ENCODE peak calls at places on chromosome 10, in eight cellular contexts. U is ovary, V is A549, Z is transverse colon, E is H1, G is K562, J is sigmoid colon, C is stomach. D is an unnamed sample.

GRCh38 chr10:114271779-114272167 is 32.7 kb downstream of the VWA2 start:
- DNase-seq in E (no peak), G (no peak), J (peak; percentile 82), V (peak; percentile 48), C (peak; percentile 25), U (no peak), Z (no peak), D (no peak)

GRCh38 chr10:129788211-129788610 is 175.9 kb downstream of the EBF3 start:
- DNase-seq in V (no peak), U (no peak), G (no peak), C (no peak), J (no peak), E (no peak), Z (no peak), D (no peak)

GRCh38 chr10:29559996-29560395 is 74.8 kb downstream of the SVIL start:
- DNase-seq in E (no peak), Z (no peak), U (no peak), G (no peak), V (no peak), C (no peak), J (no peak), D (no peak)

GRCh38 chr10:86017841-86018734 is 348.5 kb downstream of the GRID1 start:
- DNase-seq in V (no peak), Z (no peak), U (no peak), J (no peak), E (no peak), C (no peak), G (no peak), D (no peak)

GRCh38 chr10:124005991-124006392 is 87.4 kb downstream of the CHST15 start:
- DNase-seq in G (no peak), V (no peak), C (peak; percentile 9), J (peak; percentile 90), U (peak; percentile 17), E (no peak), Z (peak; percentile 10), D (no peak)

GRCh38 chr10:124492266-124492665 is 30.6 kb downstream of the LHPP start:
- DNase-seq in G (no peak), U (no peak), Z (no peak), E (no peak), V (no peak), J (no peak), C (no peak), D (no peak)

GRCh38 chr10:47404446-47404845 is 20.4 kb upstream of the ZNF488 start:
- DNase-seq in Z (no peak), J (no peak), C (no peak), G (no peak), E (no peak), V (no peak), U (no peak), D (peak; percentile 66)

GRCh38 chr10:49844775-49845561 is 82.8 kb upstream of the OGDHL start:
- DNase-seq in Z (peak; percentile 26), E (no peak), U (no peak), G (no peak), C (no peak), V (peak; percentile 50), J (no peak), D (no peak)

GRCh38 chr10:52229271-52229931 is 84.7 kb upstream of the DKK1 start:
- DNase-seq in V (no peak), Z (no peak), J (no peak), E (no peak), G (no peak), C (no peak), U (no peak), D (no peak)

GRCh38 chr10:49363309-49364031 is 32.4 kb downstream of the DRGX start:
- DNase-seq in E (no peak), J (peak; percentile 44), C (no peak), V (no peak), Z (no peak), G (no peak), U (no peak), D (peak; percentile 74)

GRCh38 chr10:13627459-13628310 is 40.9 kb downstream of the PRPF18 start:
- DNase-seq in G (no peak), U (no peak), J (no peak), E (no peak), C (no peak), V (no peak), Z (no peak), D (no peak)

GRCh38 chr10:108250954-108251620 is 1086.6 kb upstream of the SORCS1 start:
- DNase-seq in C (no peak), Z (no peak), E (no peak), V (no peak), G (no peak), J (no peak), U (no peak), D (no peak)

GRCh38 chr10:100939763-100940344 is 27.1 kb downstream of the SLF2 start:
- DNase-seq in G (no peak), V (no peak), E (no peak), J (no peak), C (no peak), U (no peak), Z (no peak), D (no peak)

GRCh38 chr10:100930368-100930767 is 17.6 kb downstream of the SLF2 start:
- DNase-seq in U (no peak), J (no peak), G (no peak), V (peak; percentile 12), E (no peak), C (no peak), Z (no peak), D (no peak)

GRCh38 chr10:100934084-100934659 is 21.4 kb downstream of the SLF2 start:
- DNase-seq in J (no peak), U (no peak), V (peak; percentile 39), E (no peak), C (no peak), G (peak; percentile 11), Z (no peak), D (no peak)
- TF ChIP-seq EP300 in J (no peak), U (no peak), V (no peak), E (no peak), C (no peak), G (no peak), Z (no peak), D (no peak)

GRCh38 chr10:132066186-132066585 is 440 bp downstream of the JAKMIP3 start:
- DNase-seq in C (no peak), E (no peak), J (no peak), G (no peak), V (no peak), Z (no peak), U (no peak), D (no peak)

GRCh38 chr10:132064771-132065437 is 842 bp upstream of the JAKMIP3 start:
- DNase-seq in C (no peak), E (no peak), Z (no peak), U (no peak), J (no peak), V (no peak), G (no peak), D (no peak)

GRCh38 chr10:132064082-132064755 is 1.5 kb upstream of the JAKMIP3 start:
- DNase-seq in G (peak; percentile 3), Z (no peak), V (no peak), C (no peak), U (no peak), E (no peak), J (no peak), D (no peak)

GRCh38 chr10:132066812-132067211 is 1.1 kb downstream of the JAKMIP3 start:
- DNase-seq in G (no peak), Z (no peak), E (no peak), U (no peak), J (no peak), C (no peak), V (no peak), D (no peak)

DNA sequence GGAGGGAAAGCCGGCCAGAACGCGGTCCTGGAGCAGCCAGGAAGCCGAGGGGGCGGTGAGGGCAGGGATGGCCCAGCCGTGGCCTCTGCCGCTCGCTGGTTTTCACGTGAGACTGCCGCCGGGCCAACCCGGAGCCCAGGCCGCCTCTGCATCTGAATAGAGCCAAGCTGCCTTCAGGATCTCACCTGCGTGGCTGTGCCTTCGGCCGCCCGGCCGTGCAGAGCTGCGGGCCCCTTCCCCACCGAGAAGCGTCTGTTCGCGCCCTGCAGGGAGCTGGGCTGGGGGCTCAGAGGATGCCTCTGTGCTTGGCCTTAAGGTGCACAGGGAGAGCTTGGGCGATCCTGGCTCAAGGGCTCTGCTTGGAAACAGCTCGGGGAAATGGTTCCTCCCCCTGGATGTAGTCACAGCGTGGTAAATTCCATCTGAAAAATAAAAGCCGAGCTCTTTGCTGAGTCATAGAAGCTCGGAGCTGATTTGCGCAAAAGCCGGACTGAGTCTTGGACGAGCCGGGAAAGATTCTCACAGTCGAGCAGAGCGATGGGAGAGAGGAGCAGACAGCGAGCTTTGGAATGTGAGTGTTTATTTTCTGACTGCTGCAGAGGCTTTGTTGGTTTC is at the start of gene JAKMIP3:
- DNase-seq in C (peak; percentile 35), J (peak; percentile 89), V (peak; percentile 82), Z (peak; percentile 32), E (peak; percentile 72), G (peak; percentile 7), U (peak; percentile 64), D (no peak)
- H3K4me3 ChIP-seq in C (peak within 1 kb of the TSS; percentile 53), J (peak within 1 kb of the TSS; percentile 52), V (peak within 1 kb of the TSS; percentile 51), Z (peak within 1 kb of the TSS; percentile 29), E (peak within 1 kb of the TSS; percentile 23), G (no peak within 1 kb of the TSS), U (peak within 1 kb of the TSS; percentile 53), D (peak within 1 kb of the TSS; percentile 55)

DNA sequence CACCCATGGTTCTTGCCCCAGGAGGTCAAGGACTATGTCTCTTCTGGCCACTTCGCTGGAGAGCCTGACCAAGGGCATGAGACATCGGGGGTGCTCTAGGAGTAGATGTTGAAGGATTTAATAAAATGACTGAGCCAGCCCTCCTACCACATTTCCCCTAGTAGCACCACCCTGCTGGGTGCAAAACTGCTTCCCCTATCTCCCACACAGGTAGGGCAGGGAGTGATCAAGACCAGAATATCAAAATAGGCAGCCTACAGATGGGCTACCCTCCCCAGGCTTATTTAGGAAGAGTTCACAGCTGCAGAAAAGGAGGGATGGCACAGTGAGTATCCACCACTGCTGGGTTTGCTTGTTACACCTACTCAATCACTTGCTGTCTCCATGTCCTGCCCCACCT is 103.9 kb downstream of the FGFR2 start:
- DNase-seq in E (no peak), C (no peak), G (no peak), J (no peak), V (no peak), U (no peak), Z (no peak), D (no peak)
- H3K9me3 ChIP-seq in E (no peaks in the 10 kb centered on the region), C (no peaks in the 10 kb centered on the region), G (no peaks in the 10 kb centered on the region), J (no peaks in the 10 kb centered on the region), V (no peaks in the 10 kb centered on the region), U (no peaks in the 10 kb centered on the region), Z (no peaks in the 10 kb centered on the region), D (no peaks in the 10 kb centered on the region)

GRCh38 chr10:5317547-5318107 is 47.1 kb upstream of the UCN3 start:
- DNase-seq in E (no peak), C (no peak), U (no peak), J (no peak), G (peak; percentile 72), V (peak; percentile 85), Z (no peak), D (no peak)
- TF ChIP-seq EP300 in E (no peak), C (no peak), U (no peak), J (no peak), G (no peak), V (no peak), Z (no peak), D (no peak)

DNA sequence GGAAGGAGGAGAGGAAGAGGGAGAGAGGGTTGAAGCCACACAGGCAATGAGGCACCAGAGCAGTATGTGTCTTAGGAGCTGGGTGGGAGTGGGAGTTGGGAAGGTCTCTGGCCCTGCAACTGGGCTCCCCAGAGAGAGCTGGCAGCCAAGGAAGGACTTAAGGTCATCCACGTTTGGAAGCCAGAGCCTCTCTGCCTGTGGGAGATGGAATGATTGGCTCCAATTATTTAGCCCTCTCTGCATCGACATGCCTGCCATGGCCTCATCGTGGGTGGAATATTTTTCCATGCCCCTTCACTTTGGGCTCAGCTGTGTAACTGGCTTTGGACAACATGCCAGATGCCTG is 478.5 kb downstream of the RPS24 start:
- DNase-seq in C (no peak), G (no peak), V (no peak), U (no peak), Z (no peak), E (no peak), J (no peak), D (no peak)
- H3K4me3 ChIP-seq in C (no peak overlapping the region), G (no peak overlapping the region), V (no peak overlapping the region), U (no peak overlapping the region), Z (no peak overlapping the region), E (no peak overlapping the region), J (no peak overlapping the region), D (no peak overlapping the region)

D was measured in esophagus muscularis mucosa.